ENCODE peak calls at places on chromosomes 3 and 15, in six cellular contexts. E is K562, V is HCT116, A is HepG2, U is NT2/D1, T is GM12878. Q is an unnamed sample.

GRCh38 chr3:28860307-28860706 is 420.6 kb upstream of the RBMS3 start:
- DNase-seq in U (no peak), T (no peak), A (no peak), V (no peak), E (no peak), Q (no peak)

GRCh38 chr3:139537325-139537724 is 2.2 kb downstream of the RBP1 start:
- DNase-seq in A (peak; percentile 49), U (no peak), E (no peak), T (no peak), V (peak; percentile 72), Q (no peak)

GRCh38 chr15:72907733-72908132 is 124.2 kb upstream of the ADPGK start:
- DNase-seq in A (no peak), V (no peak), U (no peak), E (no peak), T (no peak), Q (no peak)

GRCh38 chr3:14925729-14926591 is 21.4 kb upstream of the NR2C2 start:
- DNase-seq in U (peak; percentile 70), A (peak; percentile 62), V (peak; percentile 66), E (peak; percentile 64), T (no peak), Q (peak; percentile 58)

GRCh38 chr15:28993720-28994053 is 107.9 kb downstream of the APBA2 start:
- DNase-seq in A (no peak), U (no peak), T (no peak), V (no peak), E (no peak), Q (no peak)

GRCh38 chr15:55858661-55859060 is 115.7 kb upstream of the PRTG start:
- DNase-seq in T (no peak), E (no peak), U (no peak), A (no peak), V (no peak), Q (no peak)

GRCh38 chr3:12891985-12892839 is 50.8 kb upstream of the RPL32 start:
- DNase-seq in U (peak; percentile 46), V (peak; percentile 39), A (peak; percentile 51), E (peak; percentile 74), T (no peak), Q (no peak)

GRCh38 chr3:98717584-98717983 is 45.6 kb upstream of the ST3GAL6 start:
- DNase-seq in E (no peak), V (no peak), U (no peak), T (no peak), A (no peak), Q (no peak)

GRCh38 chr3:147358144-147358992 is 48.0 kb downstream of the ZIC4 start:
- DNase-seq in E (no peak), V (no peak), U (no peak), T (no peak), A (no peak), Q (peak; percentile 65)

GRCh38 chr15:78093242-78094020 is 1.1 kb downstream of the SH2D7 start:
- DNase-seq in U (no peak), A (no peak), E (no peak), T (no peak), V (no peak), Q (no peak)

GRCh38 chr3:195565716-195566115 is 18.0 kb downstream of the APOD start:
- DNase-seq in A (no peak), V (no peak), T (no peak), U (no peak), E (no peak), Q (no peak)

GRCh38 chr3:171044828-171045793 is 18.6 kb upstream of the SLC2A2 start:
- DNase-seq in E (no peak), A (peak; percentile 100), T (no peak), V (no peak), U (no peak), Q (no peak)

GRCh38 chr15:73915085-73915484 is 11.2 kb upstream of the LOXL1 start:
- DNase-seq in E (no peak), T (no peak), V (no peak), A (no peak), U (no peak), Q (no peak)

GRCh38 chr3:10744098-10744465 is 71.9 kb upstream of the SLC6A11 start:
- DNase-seq in E (peak; percentile 55), U (no peak), V (peak; percentile 23), T (no peak), A (peak; percentile 6), Q (no peak)

GRCh38 chr15:85406916-85407315 is 26.5 kb downstream of the AKAP13 start:
- DNase-seq in E (no peak), T (no peak), A (no peak), V (no peak), U (no peak), Q (no peak)

GRCh38 chr3:170178631-170179030 is 2.9 kb downstream of the PHC3 start:
- DNase-seq in A (no peak), U (no peak), T (no peak), V (no peak), E (no peak), Q (no peak)

GRCh38 chr15:31280037-31280830 is 46.4 kb upstream of the KLF13 start:
- DNase-seq in E (no peak), U (no peak), A (peak; percentile 68), V (no peak), T (no peak), Q (peak; percentile 43)

GRCh38 chr3:155745795-155746550 is 1.1 kb upstream of the PLCH1 start:
- DNase-seq in T (no peak), A (peak; percentile 37), V (peak; percentile 45), E (peak; percentile 20), U (no peak), Q (peak; percentile 71)

DNA sequence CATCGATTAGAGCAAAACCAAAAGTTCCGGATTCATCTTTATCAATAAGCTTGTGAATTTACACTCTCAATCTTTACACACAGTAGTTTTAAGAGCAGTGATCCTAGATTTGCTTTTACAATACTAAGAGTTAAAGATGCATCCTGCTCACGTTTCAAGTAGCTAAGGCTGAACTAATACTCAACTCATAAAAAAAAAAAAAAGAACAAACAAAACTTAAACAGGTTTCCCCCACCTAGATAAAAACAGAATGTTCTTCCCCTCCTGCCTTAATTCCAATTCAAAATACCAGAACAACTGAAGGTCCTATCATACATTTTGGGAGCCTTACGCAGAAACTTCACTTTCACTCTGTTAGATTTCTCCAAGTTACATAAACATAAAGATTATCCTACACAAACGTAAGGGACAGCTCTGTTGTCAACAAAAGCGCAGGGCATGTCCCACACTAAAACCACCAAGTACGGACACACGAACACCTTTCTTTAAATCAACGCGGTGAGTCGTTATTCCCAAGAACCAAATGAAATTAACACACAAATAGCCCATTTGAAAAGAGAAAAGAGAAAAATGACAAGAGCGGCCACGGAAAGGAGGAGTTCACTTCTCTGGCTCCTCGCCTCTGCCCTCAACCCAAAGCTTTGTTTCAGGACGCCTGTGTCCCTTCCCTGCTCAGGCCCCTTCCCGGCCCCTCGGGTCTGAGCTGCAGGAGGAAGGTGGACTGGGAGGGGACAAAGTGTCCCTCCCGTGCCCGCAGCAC is 942 bp downstream of the CBLB start:
- DNase-seq in U (no peak), V (no peak), A (no peak), E (no peak), T (no peak), Q (no peak)
- TF ChIP-seq YY1 in U (no peak), V (no peak), A (no peak), E (no peak), T (no peak), Q (no peak)

GRCh38 chr3:142021127-142021526 is 128.2 kb downstream of the TFDP2 start:
- DNase-seq in E (no peak), U (no peak), V (no peak), A (no peak), T (no peak), Q (no peak)

GRCh38 chr3:142019794-142020320 is 129.5 kb downstream of the TFDP2 start:
- DNase-seq in A (no peak), V (no peak), E (no peak), T (peak; percentile 57), U (no peak), Q (no peak)

GRCh38 chr3:142026333-142026732 is 123.0 kb downstream of the TFDP2 start:
- DNase-seq in V (no peak), U (no peak), A (no peak), E (no peak), T (no peak), Q (no peak)

GRCh38 chr3:142027295-142027694 is 122.0 kb downstream of the TFDP2 start:
- DNase-seq in A (no peak), U (no peak), V (no peak), E (peak; percentile 32), T (no peak), Q (no peak)

DNA sequence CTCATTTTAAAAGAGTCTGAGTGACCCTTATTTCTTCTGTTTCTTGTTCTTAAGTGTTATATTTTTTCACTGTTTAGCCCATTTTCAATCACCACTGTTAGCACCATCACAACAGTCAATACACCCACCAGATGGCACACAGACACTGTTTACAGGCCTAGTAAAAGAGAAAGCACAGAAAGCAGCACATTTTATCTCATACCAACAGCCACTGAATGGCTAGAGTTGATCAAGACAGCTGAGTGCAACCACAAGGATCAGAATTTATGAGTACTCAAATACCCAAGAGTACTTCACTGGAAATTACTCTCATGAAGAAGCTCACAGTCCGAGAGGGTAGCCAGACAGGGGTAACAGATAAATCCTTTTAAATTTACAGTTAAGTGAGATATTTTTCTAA is 127.0 kb downstream of the TFDP2 start:
- DNase-seq in V (no peak), T (peak; percentile 45), U (no peak), A (no peak), E (peak; percentile 37), Q (no peak)
- TF ChIP-seq YY1 in V (no peak), T (peak; percentile 25), U (no peak), A (no peak), E (no peak), Q (no peak)

DNA sequence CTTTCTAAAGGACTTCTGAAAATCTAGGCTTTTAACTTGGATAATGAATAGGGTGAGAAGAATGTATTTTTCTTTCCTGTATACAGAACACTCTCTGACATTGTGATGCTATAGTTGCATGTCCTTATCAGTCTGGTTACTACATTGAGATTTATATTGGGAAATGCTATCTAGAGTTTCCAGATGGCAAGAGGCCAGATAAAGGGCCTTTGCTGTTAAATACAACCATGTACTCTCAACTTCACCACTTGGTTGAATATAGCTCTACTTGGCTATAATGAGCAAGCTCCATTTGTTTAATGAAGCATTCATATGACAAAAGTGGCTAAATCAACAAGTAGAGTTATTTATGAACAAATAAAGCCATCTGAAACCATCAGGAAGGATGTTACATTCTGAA is 91.0 kb downstream of the IGSF11 start:
- DNase-seq in A (no peak), E (peak; percentile 29), T (no peak), V (no peak), U (no peak), Q (no peak)
- TF ChIP-seq YY1 in A (no peak), E (no peak), T (no peak), V (no peak), U (no peak), Q (no peak)

DNA sequence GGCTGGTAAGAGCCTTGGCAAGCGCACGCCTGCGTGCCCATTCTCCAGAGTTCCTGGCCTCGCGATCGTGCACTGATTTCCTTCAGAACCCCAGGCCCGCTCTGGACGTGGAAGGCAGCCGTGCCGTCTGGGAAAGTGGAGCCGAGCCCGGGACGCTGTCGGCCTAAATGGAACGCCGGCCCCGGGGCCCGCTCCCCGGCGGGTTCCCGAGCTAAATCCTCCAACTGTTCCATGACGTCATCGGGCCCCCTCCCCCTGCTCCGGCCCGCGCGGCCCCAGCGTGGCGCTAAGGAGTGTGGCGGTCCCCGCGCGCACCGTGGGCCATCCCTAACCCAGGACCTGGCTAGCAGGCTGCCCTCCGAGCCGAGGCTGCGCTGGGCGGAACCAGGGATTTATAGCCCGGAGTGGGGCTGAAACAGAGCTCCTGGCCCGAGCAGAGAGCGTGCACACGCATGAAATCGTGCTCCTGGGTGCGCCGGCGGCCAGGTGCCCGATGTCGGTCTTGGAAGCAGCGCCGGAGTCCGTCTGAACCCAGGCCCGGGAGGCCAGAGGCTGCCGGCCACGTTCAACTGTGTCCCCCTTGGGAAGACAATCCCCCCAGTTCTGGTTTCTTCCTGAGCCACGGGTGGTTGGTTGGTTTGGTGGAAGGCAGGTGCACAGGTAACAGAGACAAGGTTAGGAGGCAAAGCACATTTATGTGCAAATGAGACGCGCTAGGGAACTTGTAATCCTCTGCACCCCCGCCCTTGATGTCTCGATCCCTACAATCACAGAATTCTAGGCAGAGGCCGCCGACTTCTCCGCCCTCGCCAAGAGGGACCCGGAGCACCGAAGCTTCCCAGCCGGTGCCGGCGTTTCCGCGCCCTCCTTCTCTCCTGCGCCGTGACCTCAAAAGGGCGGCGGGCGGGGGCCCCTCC is 84.9 kb upstream of the ETV5 start:
- DNase-seq in U (no peak), E (no peak), A (no peak), T (no peak), V (no peak), Q (peak; percentile 80)
- TF ChIP-seq YY1 in U (no peak), E (no peak), A (no peak), T (no peak), V (no peak), Q (peak; percentile 26)